ENCODE peak calls at places on chromosomes 1 and 21, in nine cellular contexts. C, W, K, A, E, N, D, U and V are unnamed samples.

GRCh38 chr1:31897534-31898100 is 40.6 kb downstream of the PTP4A2 start:
- DNase-seq in C (peak), W (peak), K (no peak), A (no peak), E (no peak), N (no peak), D (no peak), U (no peak), V (peak)

GRCh38 chr1:32754282-32755097 is 51.9 kb upstream of the SYNC start:
- DNase-seq in C (peak), W (peak), K (peak), A (peak), E (no peak), N (peak), D (peak), U (no peak), V (no peak)

GRCh38 chr1:24900486-24900849 is 29.6 kb downstream of the RUNX3 start:
- DNase-seq in C (no peak), W (peak), K (no peak), A (peak), E (no peak), N (no peak), D (no peak), U (no peak), V (no peak)

GRCh38 chr1:184002071-184002470 is 35.5 kb downstream of the COLGALT2 start:
- DNase-seq in C (peak), W (peak), K (no peak), A (no peak), E (peak), N (peak), D (peak), U (peak), V (peak)

GRCh38 chr1:203175237-203176181 is at the start of gene MYBPH:
- DNase-seq in C (no peak), W (peak), K (peak), A (no peak), E (no peak), N (peak), D (no peak), U (no peak), V (no peak)

GRCh38 chr1:242523968-242524570 is 428 bp downstream of the PLD5 start:
- DNase-seq in C (peak), W (peak), K (no peak), A (peak), E (no peak), N (peak), D (peak), U (peak), V (no peak)

GRCh38 chr1:242140871-242141270 is 142.0 kb upstream of the MAP1LC3C start:
- DNase-seq in C (no peak), W (no peak), K (no peak), A (no peak), E (no peak), N (no peak), D (no peak), U (no peak), V (no peak)

GRCh38 chr1:94539496-94539895 is 2.1 kb downstream of the F3 start:
- DNase-seq in C (peak), W (peak), K (no peak), A (no peak), E (no peak), N (peak), D (peak), U (no peak), V (peak)

GRCh38 chr1:100502052-100502792 is 35.7 kb upstream of the GPR88 start:
- DNase-seq in C (peak), W (no peak), K (no peak), A (no peak), E (no peak), N (no peak), D (peak), U (no peak), V (no peak)

GRCh38 chr1:243421784-243422183 is 165.9 kb downstream of the SDCCAG8 start:
- DNase-seq in C (no peak), W (no peak), K (peak), A (no peak), E (peak), N (no peak), D (peak), U (peak), V (peak)

GRCh38 chr1:108830119-108831008 is 26.5 kb downstream of the AKNAD1 start:
- DNase-seq in C (peak), W (peak), K (peak), A (peak), E (peak), N (peak), D (peak), U (peak), V (peak)
- H3K4me3 ChIP-seq in C (no peak), W (peak), K (peak), A (peak), E (peak), N (no peak), D (peak), U (peak), V (peak)

DNA sequence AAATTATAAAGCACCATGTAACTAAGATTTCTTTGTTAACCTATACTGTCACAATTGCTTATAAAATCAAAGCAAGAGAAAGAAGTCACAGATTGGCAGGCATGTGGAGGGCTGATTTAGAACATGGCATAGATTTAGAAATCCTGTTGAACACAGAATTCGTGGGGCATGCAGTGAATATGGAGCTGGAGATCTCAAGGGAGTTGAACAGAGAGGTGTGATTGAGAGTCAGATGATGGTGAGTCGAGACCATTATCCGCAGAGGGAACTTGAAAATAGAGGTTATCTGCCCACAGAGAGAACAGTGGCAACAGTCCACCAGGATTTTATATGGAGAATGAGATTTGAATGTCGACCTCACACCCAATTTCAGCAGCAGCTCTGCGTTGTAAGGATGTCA is 27.6 kb downstream of the PBX1 start:
- DNase-seq in C (no peak), W (no peak), K (no peak), A (no peak), E (no peak), N (no peak), D (no peak), U (no peak), V (no peak)
- H3K4me3 ChIP-seq in C (no peak), W (no peak), K (no peak), A (no peak), E (no peak), N (no peak), D (no peak), U (no peak), V (no peak)

GRCh38 chr21:26546698-26547097 is 26.4 kb downstream of the CYYR1 start:
- DNase-seq in C (no peak), W (no peak), K (no peak), A (peak), E (no peak), N (peak), D (no peak), U (no peak), V (no peak)
- H3K4me3 ChIP-seq in C (no peak), W (no peak), K (no peak), A (no peak), E (no peak), N (no peak), D (no peak), U (no peak), V (no peak)

DNA sequence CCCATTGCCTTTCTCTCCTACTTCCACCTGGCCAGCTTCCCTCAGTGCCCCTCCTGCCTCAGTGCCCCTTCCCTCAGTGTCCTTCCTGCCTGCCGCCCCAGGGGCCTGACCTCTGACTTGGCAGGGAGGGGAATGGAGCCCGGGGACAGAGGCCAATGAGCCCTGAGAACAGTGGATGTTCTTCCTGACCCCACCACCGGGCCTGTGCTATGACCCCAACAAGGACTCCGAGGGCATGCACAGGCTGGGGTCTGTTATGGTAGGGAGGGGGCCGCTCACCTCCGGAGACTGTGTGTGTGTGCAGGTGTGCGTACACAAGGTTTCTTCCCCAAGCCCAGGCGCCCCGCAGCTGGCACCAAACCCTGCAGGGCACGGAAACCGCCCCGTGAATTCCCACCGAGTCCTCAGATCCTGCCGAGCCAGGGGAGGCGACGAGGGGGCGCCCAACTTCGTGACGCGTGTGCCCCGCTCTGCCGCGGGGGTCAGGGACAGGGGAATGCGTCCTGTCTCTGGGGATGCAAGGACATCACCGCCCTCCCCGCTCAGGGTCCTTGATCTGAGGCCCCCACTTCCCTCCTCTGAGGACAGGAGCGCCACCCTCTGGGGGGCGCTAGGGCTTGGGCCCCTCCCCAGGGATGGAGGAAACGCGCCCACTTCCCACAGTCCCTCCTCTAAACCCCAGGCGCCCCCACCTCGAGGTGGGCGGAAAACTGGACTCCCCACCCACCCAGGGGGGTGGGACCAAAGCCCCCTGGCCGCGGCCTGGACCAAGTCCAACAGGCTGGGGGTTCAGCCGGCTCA is 725 bp downstream of the RAP1GAP start:
- DNase-seq in C (no peak), W (peak), K (no peak), A (no peak), E (no peak), N (peak), D (no peak), U (no peak), V (no peak)
- H3K4me3 ChIP-seq in C (no peak), W (no peak), K (peak), A (peak), E (peak), N (no peak), D (no peak), U (peak), V (no peak)

GRCh38 chr1:145826030-145826429 is 2.0 kb downstream of the POLR3C start:
- DNase-seq in C (no peak), W (peak), K (no peak), A (no peak), E (no peak), N (no peak), D (no peak), U (no peak), V (no peak)
- H3K4me3 ChIP-seq in C (no peak), W (no peak), K (no peak), A (no peak), E (no peak), N (no peak), D (no peak), U (no peak), V (no peak)

GRCh38 chr21:44657635-44658183 is at the start of gene KRTAP12-3:
- DNase-seq in C (no peak), W (no peak), K (no peak), A (no peak), E (no peak), N (no peak), D (no peak), U (no peak), V (no peak)
- H3K4me3 ChIP-seq in C (no peak), W (no peak), K (no peak), A (no peak), E (no peak), N (no peak), D (no peak), U (no peak), V (no peak)

GRCh38 chr1:207913951-207914350 is 3.0 kb upstream of the CD34 start:
- DNase-seq in C (no peak), W (peak), K (no peak), A (no peak), E (no peak), N (no peak), D (no peak), U (no peak), V (no peak)

GRCh38 chr1:207909687-207910086 is 1.2 kb downstream of the CD34 start:
- DNase-seq in C (no peak), W (no peak), K (no peak), A (no peak), E (no peak), N (no peak), D (no peak), U (no peak), V (no peak)

GRCh38 chr1:207908112-207908734 is 2.7 kb downstream of the CD34 start:
- DNase-seq in C (no peak), W (peak), K (peak), A (no peak), E (no peak), N (no peak), D (no peak), U (no peak), V (peak)

GRCh38 chr1:207911983-207912760 is 1.2 kb upstream of the CD34 start:
- DNase-seq in C (no peak), W (no peak), K (no peak), A (no peak), E (no peak), N (no peak), D (peak), U (no peak), V (no peak)

GRCh38 chr1:207910678-207911354 is at the start of gene CD34:
- DNase-seq in C (no peak), W (peak), K (peak), A (no peak), E (no peak), N (peak), D (no peak), U (no peak), V (peak)
- H3K4me3 ChIP-seq in C (peak), W (peak), K (peak), A (peak), E (peak), N (no peak), D (peak), U (peak), V (peak)

GRCh38 chr1:234980224-234980656 is 148.4 kb downstream of the TOMM20 start:
- DNase-seq in C (no peak), W (peak), K (no peak), A (no peak), E (no peak), N (no peak), D (no peak), U (no peak), V (no peak)
- H3K4me3 ChIP-seq in C (no peak), W (peak), K (peak), A (peak), E (no peak), N (no peak), D (no peak), U (no peak), V (no peak)

GRCh38 chr21:43812139-43812821 is 22.9 kb downstream of the RRP1 start:
- DNase-seq in C (peak), W (peak), K (peak), A (peak), E (no peak), N (peak), D (no peak), U (no peak), V (peak)
- H3K4me3 ChIP-seq in C (peak), W (no peak), K (peak), A (peak), E (no peak), N (no peak), D (no peak), U (no peak), V (no peak)

GRCh38 chr21:45555557-45556301 is 13.5 kb upstream of the SLC19A1 start:
- DNase-seq in C (peak), W (peak), K (peak), A (peak), E (peak), N (peak), D (peak), U (peak), V (peak)

GRCh38 chr21:45555251-45555556 is 13.0 kb upstream of the SLC19A1 start:
- DNase-seq in C (no peak), W (no peak), K (no peak), A (no peak), E (no peak), N (no peak), D (peak), U (no peak), V (no peak)

GRCh38 chr21:45556645-45557601 is 14.7 kb upstream of the SLC19A1 start:
- DNase-seq in C (no peak), W (peak), K (peak), A (peak), E (no peak), N (peak), D (peak), U (no peak), V (peak)

GRCh38 chr21:45557611-45558043 is 15.4 kb upstream of the SLC19A1 start:
- DNase-seq in C (no peak), W (peak), K (peak), A (no peak), E (no peak), N (peak), D (no peak), U (no peak), V (no peak)

DNA sequence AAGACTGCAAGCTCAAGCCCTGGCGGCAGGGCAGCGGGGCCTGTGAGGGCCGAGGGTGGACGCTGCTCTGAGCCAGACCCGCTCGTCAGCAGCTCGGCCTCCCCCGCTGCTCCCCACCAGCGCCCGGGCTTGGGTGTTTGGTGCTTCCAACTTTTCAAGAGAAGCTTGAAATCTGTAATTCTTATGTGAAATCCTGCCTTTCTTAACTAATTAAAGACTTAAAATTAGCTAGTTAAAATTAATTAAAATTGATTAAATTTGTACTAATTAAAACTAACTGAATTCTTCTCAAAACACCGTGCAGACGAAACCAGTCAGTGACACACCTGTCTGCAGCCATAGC is 14.0 kb upstream of the SLC19A1 start:
- DNase-seq in C (no peak), W (no peak), K (no peak), A (no peak), E (no peak), N (no peak), D (no peak), U (no peak), V (no peak)
- H3K4me3 ChIP-seq in C (no peak), W (peak), K (peak), A (peak), E (peak), N (no peak), D (no peak), U (peak), V (no peak)